ENCODE peak calls at places on chromosomes 16 and 17, in six cellular contexts. One of them, this sample, is unnamed.
A peak's percentile ranks its signal among the peaks of the same experiment; 100 is the strongest.

GRCh38 chr16:19419691-19420060 is 2.0 kb downstream of the TMC5 start:
- DNase-seq in HepG2: no peak
- DNase-seq in pancreas: no peak
- DNase-seq in CD8-positive, alpha-beta T cell: no peak
- DNase-seq in hepatocyte: no peak
- DNase-seq in AG04450: no peak
- DNase-seq in this sample: no peak

GRCh38 chr16:88534731-88535141 is 35.5 kb upstream of the ZC3H18 start:
- DNase-seq in hepatocyte: no peak
- DNase-seq in CD8-positive, alpha-beta T cell: no peak
- DNase-seq in AG04450: no peak
- DNase-seq in HepG2: no peak
- DNase-seq in pancreas: peak; percentile 67
- DNase-seq in this sample: peak; percentile 49

GRCh38 chr16:68470461-68471150 is 22.3 kb upstream of the SMPD3 start:
- DNase-seq in hepatocyte: no peak
- DNase-seq in HepG2: no peak
- DNase-seq in AG04450: no peak
- DNase-seq in CD8-positive, alpha-beta T cell: no peak
- DNase-seq in pancreas: no peak
- DNase-seq in this sample: no peak

GRCh38 chr17:78706271-78706915 is 75.7 kb downstream of the CYTH1 start:
- DNase-seq in hepatocyte: no peak
- DNase-seq in HepG2: no peak
- DNase-seq in AG04450: no peak
- DNase-seq in pancreas: no peak
- DNase-seq in CD8-positive, alpha-beta T cell: no peak
- DNase-seq in this sample: no peak

GRCh38 chr16:73951541-73951940 is 345.1 kb upstream of the PSMD7 start:
- DNase-seq in pancreas: no peak
- DNase-seq in HepG2: no peak
- DNase-seq in hepatocyte: peak; percentile 11
- DNase-seq in AG04450: peak; percentile 15
- DNase-seq in CD8-positive, alpha-beta T cell: no peak
- DNase-seq in this sample: peak; percentile 62

GRCh38 chr17:78683031-78683961 is 98.8 kb downstream of the CYTH1 start:
- DNase-seq in pancreas: peak; percentile 12
- DNase-seq in AG04450: no peak
- DNase-seq in HepG2: no peak
- DNase-seq in hepatocyte: no peak
- DNase-seq in CD8-positive, alpha-beta T cell: no peak
- DNase-seq in this sample: no peak

GRCh38 chr16:29815032-29815721 is 775 bp upstream of the PAGR1 start:
- DNase-seq in CD8-positive, alpha-beta T cell: no peak
- DNase-seq in pancreas: no peak
- DNase-seq in HepG2: no peak
- DNase-seq in AG04450: no peak
- DNase-seq in hepatocyte: peak; percentile 55
- DNase-seq in this sample: peak; percentile 31

GRCh38 chr17:14464741-14465140 is 163.9 kb downstream of the HS3ST3B1 start:
- DNase-seq in CD8-positive, alpha-beta T cell: no peak
- DNase-seq in pancreas: no peak
- DNase-seq in hepatocyte: no peak
- DNase-seq in AG04450: peak; percentile 34
- DNase-seq in HepG2: no peak
- DNase-seq in this sample: no peak

GRCh38 chr17:8997994-8998628 is 23.2 kb upstream of the NTN1 start:
- DNase-seq in pancreas: peak; percentile 84
- DNase-seq in AG04450: no peak
- DNase-seq in hepatocyte: peak; percentile 66
- DNase-seq in HepG2: peak; percentile 41
- DNase-seq in CD8-positive, alpha-beta T cell: peak; percentile 61
- DNase-seq in this sample: no peak

GRCh38 chr17:36120221-36120620 is 16.6 kb downstream of the CCL4 start:
- DNase-seq in CD8-positive, alpha-beta T cell: no peak
- DNase-seq in AG04450: no peak
- DNase-seq in HepG2: no peak
- DNase-seq in hepatocyte: no peak
- DNase-seq in pancreas: no peak
- DNase-seq in this sample: no peak

GRCh38 chr17:42535400-42536047 is 517 bp upstream of the NAGLU start:
- DNase-seq in HepG2: no peak
- DNase-seq in CD8-positive, alpha-beta T cell: no peak
- DNase-seq in hepatocyte: no peak
- DNase-seq in AG04450: no peak
- DNase-seq in pancreas: no peak
- DNase-seq in this sample: no peak

GRCh38 chr16:87722590-87723223 is 43.1 kb downstream of the KLHDC4 start:
- DNase-seq in HepG2: no peak
- DNase-seq in CD8-positive, alpha-beta T cell: no peak
- DNase-seq in hepatocyte: no peak
- DNase-seq in pancreas: no peak
- DNase-seq in AG04450: no peak
- DNase-seq in this sample: no peak

GRCh38 chr16:86498155-86498651 is 12.1 kb upstream of the FOXF1 start:
- DNase-seq in hepatocyte: no peak
- DNase-seq in CD8-positive, alpha-beta T cell: no peak
- DNase-seq in pancreas: no peak
- DNase-seq in AG04450: no peak
- DNase-seq in HepG2: no peak
- DNase-seq in this sample: no peak

GRCh38 chr16:57825298-57826039 is 23.2 kb upstream of the KIFC3 start:
- DNase-seq in hepatocyte: no peak
- DNase-seq in pancreas: no peak
- DNase-seq in AG04450: no peak
- DNase-seq in CD8-positive, alpha-beta T cell: no peak
- DNase-seq in HepG2: no peak
- DNase-seq in this sample: no peak

GRCh38 chr16:30395155-30395991 is at the start of gene ZNF48:
- DNase-seq in HepG2: peak; percentile 89
- DNase-seq in AG04450: peak; percentile 63
- DNase-seq in pancreas: peak; percentile 93
- DNase-seq in hepatocyte: peak; percentile 97
- DNase-seq in CD8-positive, alpha-beta T cell: no peak
- DNase-seq in this sample: peak; percentile 88

DNA sequence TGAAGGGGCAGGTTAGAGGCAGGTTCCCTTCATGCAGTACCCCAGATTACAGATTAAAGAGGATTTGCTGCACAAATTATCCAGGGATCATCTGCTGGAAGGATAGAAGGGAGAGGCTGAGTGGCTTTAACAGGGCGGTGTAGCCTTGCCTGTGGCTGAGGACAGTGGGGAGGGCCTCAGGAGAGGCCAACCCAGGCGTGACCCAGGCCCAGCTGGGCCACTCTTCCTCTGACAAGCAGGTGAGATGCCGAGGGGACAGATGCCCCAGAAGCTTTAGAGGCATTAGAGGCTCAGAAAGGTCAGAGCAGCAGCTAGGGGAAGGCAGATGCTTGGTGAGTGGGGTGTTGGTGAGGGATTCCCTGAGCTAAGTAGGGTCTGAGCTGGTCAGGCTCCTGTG is 18.1 kb upstream of the MTMR4 start:
- DNase-seq in pancreas: no peak
- DNase-seq in hepatocyte: no peak
- DNase-seq in CD8-positive, alpha-beta T cell: no peak
- DNase-seq in AG04450: no peak
- DNase-seq in HepG2: no peak
- DNase-seq in this sample: no peak
- H3K4me3 ChIP-seq in pancreas: no peak overlapping the region
- H3K4me3 ChIP-seq in hepatocyte: no peak overlapping the region
- H3K4me3 ChIP-seq in CD8-positive, alpha-beta T cell: peak overlapping the region; percentile 50
- H3K4me3 ChIP-seq in AG04450: peak overlapping the region; percentile 57
- H3K4me3 ChIP-seq in HepG2: peak overlapping the region; percentile 48
- H3K4me3 ChIP-seq in this sample: peak overlapping the region; percentile 61

GRCh38 chr17:59417452-59417851 is 86.0 kb downstream of the YPEL2 start:
- DNase-seq in pancreas: no peak
- DNase-seq in CD8-positive, alpha-beta T cell: no peak
- DNase-seq in hepatocyte: no peak
- DNase-seq in HepG2: no peak
- DNase-seq in AG04450: no peak
- DNase-seq in this sample: no peak
- H3K4me3 ChIP-seq in pancreas: no peak overlapping the region
- H3K4me3 ChIP-seq in CD8-positive, alpha-beta T cell: no peak overlapping the region
- H3K4me3 ChIP-seq in hepatocyte: no peak overlapping the region
- H3K4me3 ChIP-seq in HepG2: no peak overlapping the region
- H3K4me3 ChIP-seq in AG04450: no peak overlapping the region
- H3K4me3 ChIP-seq in this sample: no peak overlapping the region

GRCh38 chr16:75462804-75463203 is 1.7 kb downstream of the TMEM170A start:
- DNase-seq in AG04450: no peak
- DNase-seq in pancreas: no peak
- DNase-seq in hepatocyte: no peak
- DNase-seq in HepG2: no peak
- DNase-seq in CD8-positive, alpha-beta T cell: no peak
- DNase-seq in this sample: no peak
- H3K4me3 ChIP-seq in AG04450: peak overlapping the region; percentile 84
- H3K4me3 ChIP-seq in pancreas: no peak overlapping the region
- H3K4me3 ChIP-seq in hepatocyte: no peak overlapping the region
- H3K4me3 ChIP-seq in HepG2: peak overlapping the region; percentile 91
- H3K4me3 ChIP-seq in CD8-positive, alpha-beta T cell: peak overlapping the region; percentile 99
- H3K4me3 ChIP-seq in this sample: no peak overlapping the region

GRCh38 chr17:38454528-38454927 is 26.3 kb downstream of the ARHGAP23 start:
- DNase-seq in HepG2: no peak
- DNase-seq in CD8-positive, alpha-beta T cell: no peak
- DNase-seq in hepatocyte: peak; percentile 65
- DNase-seq in pancreas: no peak
- DNase-seq in AG04450: no peak
- DNase-seq in this sample: peak; percentile 90
- H3K4me3 ChIP-seq in HepG2: no peak overlapping the region
- H3K4me3 ChIP-seq in CD8-positive, alpha-beta T cell: no peak overlapping the region
- H3K4me3 ChIP-seq in hepatocyte: no peak overlapping the region
- H3K4me3 ChIP-seq in pancreas: no peak overlapping the region
- H3K4me3 ChIP-seq in AG04450: peak overlapping the region; percentile 74
- H3K4me3 ChIP-seq in this sample: peak overlapping the region; percentile 61

GRCh38 chr17:21286771-21287702 is 2.5 kb downstream of the MAP2K3 start:
- DNase-seq in pancreas: no peak
- DNase-seq in AG04450: no peak
- DNase-seq in CD8-positive, alpha-beta T cell: no peak
- DNase-seq in hepatocyte: no peak
- DNase-seq in HepG2: peak; percentile 33
- DNase-seq in this sample: no peak
- H3K4me3 ChIP-seq in pancreas: peak overlapping the region; percentile 1
- H3K4me3 ChIP-seq in AG04450: peak overlapping the region; percentile 86
- H3K4me3 ChIP-seq in CD8-positive, alpha-beta T cell: peak overlapping the region; percentile 78
- H3K4me3 ChIP-seq in hepatocyte: no peak overlapping the region
- H3K4me3 ChIP-seq in HepG2: peak overlapping the region; percentile 82
- H3K4me3 ChIP-seq in this sample: peak overlapping the region; percentile 95

GRCh38 chr17:1931759-1932579 is 93.2 kb downstream of the RTN4RL1 start:
- DNase-seq in pancreas: peak; percentile 70
- DNase-seq in AG04450: no peak
- DNase-seq in hepatocyte: peak; percentile 74
- DNase-seq in CD8-positive, alpha-beta T cell: no peak
- DNase-seq in HepG2: peak; percentile 56
- DNase-seq in this sample: peak; percentile 58

GRCh38 chr17:1934901-1935300 is 90.2 kb downstream of the RTN4RL1 start:
- DNase-seq in CD8-positive, alpha-beta T cell: no peak
- DNase-seq in pancreas: no peak
- DNase-seq in AG04450: no peak
- DNase-seq in hepatocyte: no peak
- DNase-seq in HepG2: no peak
- DNase-seq in this sample: no peak

GRCh38 chr17:1936766-1937165 is 88.4 kb downstream of the RTN4RL1 start:
- DNase-seq in CD8-positive, alpha-beta T cell: no peak
- DNase-seq in AG04450: no peak
- DNase-seq in pancreas: no peak
- DNase-seq in HepG2: no peak
- DNase-seq in hepatocyte: no peak
- DNase-seq in this sample: no peak

GRCh38 chr17:1937461-1937860 is 87.7 kb downstream of the RTN4RL1 start:
- DNase-seq in pancreas: no peak
- DNase-seq in CD8-positive, alpha-beta T cell: no peak
- DNase-seq in hepatocyte: no peak
- DNase-seq in AG04450: no peak
- DNase-seq in HepG2: no peak
- DNase-seq in this sample: no peak

GRCh38 chr17:1933875-1934715 is 91.0 kb downstream of the RTN4RL1 start:
- DNase-seq in AG04450: no peak
- DNase-seq in CD8-positive, alpha-beta T cell: no peak
- DNase-seq in pancreas: no peak
- DNase-seq in HepG2: no peak
- DNase-seq in hepatocyte: no peak
- DNase-seq in this sample: no peak
- H3K4me3 ChIP-seq in AG04450: no peak overlapping the region
- H3K4me3 ChIP-seq in CD8-positive, alpha-beta T cell: no peak overlapping the region
- H3K4me3 ChIP-seq in pancreas: no peak overlapping the region
- H3K4me3 ChIP-seq in HepG2: no peak overlapping the region
- H3K4me3 ChIP-seq in hepatocyte: no peak overlapping the region
- H3K4me3 ChIP-seq in this sample: no peak overlapping the region

GRCh38 chr16:4370570-4371480 is 823 bp upstream of the VASN start:
- DNase-seq in CD8-positive, alpha-beta T cell: no peak
- DNase-seq in pancreas: peak; percentile 58
- DNase-seq in HepG2: peak; percentile 73
- DNase-seq in AG04450: peak; percentile 65
- DNase-seq in hepatocyte: peak; percentile 60
- DNase-seq in this sample: peak; percentile 82
- H3K4me3 ChIP-seq in CD8-positive, alpha-beta T cell: no peak overlapping the region
- H3K4me3 ChIP-seq in pancreas: peak overlapping the region; percentile 46
- H3K4me3 ChIP-seq in HepG2: peak overlapping the region; percentile 76
- H3K4me3 ChIP-seq in AG04450: peak overlapping the region; percentile 13
- H3K4me3 ChIP-seq in hepatocyte: no peak overlapping the region
- H3K4me3 ChIP-seq in this sample: peak overlapping the region; percentile 62